ENCODE peak calls at places on chromosome 7, in five cellular contexts. N, F, A, L and C are unnamed samples.

GRCh38 chr7:38229386-38229785 is 44.0 kb downstream of the TARP start:
- DNase-seq in A (no peak), F (peak), N (no peak), L (no peak), C (peak)

GRCh38 chr7:123747620-123748141 is 1.1 kb downstream of the WASL start:
- DNase-seq in A (peak), F (peak), L (peak), N (peak), C (peak)

GRCh38 chr7:127380479-127380878 is 12.0 kb downstream of the ZNF800 start:
- DNase-seq in L (no peak), A (no peak), N (no peak), F (no peak), C (no peak)

GRCh38 chr7:43076189-43076605 is 36.2 kb upstream of the HECW1 start:
- DNase-seq in N (peak), A (no peak), L (no peak), F (peak), C (peak)

GRCh38 chr7:18927134-18927533 is 190.3 kb downstream of the TWIST1 start:
- DNase-seq in A (no peak), N (no peak), F (no peak), L (no peak), C (peak)

GRCh38 chr7:144384555-144385245 is 18.8 kb downstream of the NOBOX start:
- DNase-seq in L (peak), F (peak), N (peak), A (no peak), C (no peak)

GRCh38 chr7:99140813-99141212 is 3.1 kb downstream of the SMURF1 start:
- DNase-seq in L (no peak), F (no peak), A (no peak), N (no peak), C (no peak)

GRCh38 chr7:30572212-30572839 is 22.4 kb upstream of the GARS1 start:
- DNase-seq in F (no peak), A (no peak), L (no peak), N (no peak), C (no peak)

GRCh38 chr7:139737221-139738100 is 40.3 kb downstream of the HIPK2 start:
- DNase-seq in N (no peak), F (peak), L (no peak), A (no peak), C (peak)

DNA sequence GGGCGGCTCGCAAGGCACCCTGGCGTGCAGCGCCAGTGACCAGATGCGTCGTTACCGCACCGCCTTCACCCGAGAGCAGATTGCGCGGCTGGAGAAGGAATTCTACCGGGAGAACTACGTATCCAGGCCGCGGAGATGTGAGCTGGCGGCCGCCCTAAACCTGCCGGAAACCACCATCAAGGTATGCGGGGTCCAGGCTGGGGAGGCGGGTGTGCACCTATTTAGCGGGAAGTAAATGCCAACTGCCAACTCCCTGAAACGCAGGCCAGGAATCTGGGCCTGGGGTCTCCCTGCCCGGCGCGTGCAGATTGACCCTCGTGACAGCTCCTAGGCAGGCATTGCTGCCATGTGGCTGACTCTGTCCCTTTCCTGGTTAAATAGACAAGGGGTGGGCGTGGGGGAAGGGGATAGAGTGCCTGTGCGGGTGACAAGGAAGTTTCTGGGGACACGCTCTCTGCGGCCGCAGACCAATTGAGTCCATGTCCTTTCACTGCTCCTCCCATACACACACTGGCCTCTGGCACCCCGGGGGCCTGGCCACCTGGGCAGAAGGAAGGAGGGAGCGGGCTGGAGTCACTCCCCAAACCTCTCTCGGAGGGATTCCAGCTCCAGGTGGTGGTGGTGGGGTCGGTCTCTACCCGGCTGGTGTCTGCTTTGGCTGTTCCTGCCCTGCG is 2.7 kb downstream of the EVX1 start:
- DNase-seq in F (no peak), N (peak), L (peak), A (no peak), C (no peak)
- H3K18ac ChIP-seq in F (no peak), N (no peak), L (peak), A (peak), C (no peak)

GRCh38 chr7:39985398-39985918 is 35.4 kb downstream of the CDK13 start:
- DNase-seq in F (no peak), L (no peak), N (no peak), A (no peak), C (no peak)
- H3K4ac ChIP-seq in F (no peak), L (no peak), N (no peak), A (no peak), C (no peak)

GRCh38 chr7:137999496-138000080 is 2.3 kb downstream of the CREB3L2 start:
- DNase-seq in A (no peak), F (no peak), N (no peak), L (no peak), C (no peak)
- H3K14ac ChIP-seq in A (no peak), F (no peak), N (no peak), L (no peak), C (peak)

GRCh38 chr7:112071856-112072255 is 134.3 kb downstream of the DOCK4 start:
- DNase-seq in F (no peak), A (no peak), N (no peak), L (no peak), C (peak)

GRCh38 chr7:112068967-112069366 is 137.2 kb downstream of the DOCK4 start:
- DNase-seq in L (no peak), F (no peak), A (no peak), N (no peak), C (no peak)

GRCh38 chr7:112072541-112073245 is 133.5 kb downstream of the DOCK4 start:
- DNase-seq in F (no peak), N (no peak), A (no peak), L (no peak), C (no peak)

GRCh38 chr7:112069879-112070321 is 136.3 kb downstream of the DOCK4 start:
- DNase-seq in A (no peak), F (peak), L (no peak), N (no peak), C (peak)

DNA sequence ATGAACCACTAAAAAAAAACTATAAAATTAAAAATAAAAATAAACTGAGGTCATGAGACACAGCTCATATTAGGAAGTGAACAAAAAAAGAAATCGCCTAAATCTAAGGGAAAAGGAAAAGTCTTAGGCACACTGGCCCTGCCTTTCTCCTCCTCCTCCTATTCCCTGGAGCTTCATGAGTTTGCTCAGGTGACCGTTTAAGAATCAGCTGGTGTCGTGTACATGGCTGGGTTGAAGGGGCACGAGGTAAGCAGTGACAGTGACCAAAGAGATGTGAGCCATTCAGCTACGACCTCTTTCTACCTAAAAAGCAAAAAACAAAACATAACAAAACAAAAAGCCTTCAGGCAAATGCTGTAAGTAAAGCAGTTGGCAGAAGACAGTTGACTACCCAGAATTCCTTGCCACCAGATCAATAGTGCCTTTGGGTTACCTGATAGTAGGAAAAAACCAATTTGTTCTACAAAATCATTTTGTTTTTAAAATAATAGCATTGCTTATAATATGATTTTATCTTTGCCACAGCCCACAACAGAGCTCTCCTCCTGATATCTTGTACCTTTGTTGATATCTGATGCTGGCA is 135.4 kb downstream of the DOCK4 start:
- DNase-seq in L (no peak), N (no peak), F (no peak), A (no peak), C (no peak)
- H3K18ac ChIP-seq in L (no peak), N (no peak), F (no peak), A (no peak), C (no peak)

GRCh38 chr7:78020874-78021249 is 222.3 kb downstream of the PHTF2 start:
- DNase-seq in F (no peak), A (no peak), N (no peak), L (no peak), C (no peak)

GRCh38 chr7:78022165-78022564 is 223.6 kb downstream of the PHTF2 start:
- DNase-seq in F (no peak), A (no peak), L (no peak), N (no peak), C (no peak)

GRCh38 chr7:78020131-78020873 is 221.7 kb downstream of the PHTF2 start:
- DNase-seq in A (peak), L (peak), F (peak), N (no peak), C (peak)

GRCh38 chr7:78024591-78024990 is 226.0 kb downstream of the PHTF2 start:
- DNase-seq in A (no peak), F (no peak), N (no peak), L (no peak), C (no peak)

GRCh38 chr7:78023191-78023590 is 224.6 kb downstream of the PHTF2 start:
- DNase-seq in L (no peak), F (no peak), N (no peak), A (no peak), C (no peak)
- H3K4ac ChIP-seq in L (no peak), F (no peak), N (no peak), A (no peak), C (no peak)

DNA sequence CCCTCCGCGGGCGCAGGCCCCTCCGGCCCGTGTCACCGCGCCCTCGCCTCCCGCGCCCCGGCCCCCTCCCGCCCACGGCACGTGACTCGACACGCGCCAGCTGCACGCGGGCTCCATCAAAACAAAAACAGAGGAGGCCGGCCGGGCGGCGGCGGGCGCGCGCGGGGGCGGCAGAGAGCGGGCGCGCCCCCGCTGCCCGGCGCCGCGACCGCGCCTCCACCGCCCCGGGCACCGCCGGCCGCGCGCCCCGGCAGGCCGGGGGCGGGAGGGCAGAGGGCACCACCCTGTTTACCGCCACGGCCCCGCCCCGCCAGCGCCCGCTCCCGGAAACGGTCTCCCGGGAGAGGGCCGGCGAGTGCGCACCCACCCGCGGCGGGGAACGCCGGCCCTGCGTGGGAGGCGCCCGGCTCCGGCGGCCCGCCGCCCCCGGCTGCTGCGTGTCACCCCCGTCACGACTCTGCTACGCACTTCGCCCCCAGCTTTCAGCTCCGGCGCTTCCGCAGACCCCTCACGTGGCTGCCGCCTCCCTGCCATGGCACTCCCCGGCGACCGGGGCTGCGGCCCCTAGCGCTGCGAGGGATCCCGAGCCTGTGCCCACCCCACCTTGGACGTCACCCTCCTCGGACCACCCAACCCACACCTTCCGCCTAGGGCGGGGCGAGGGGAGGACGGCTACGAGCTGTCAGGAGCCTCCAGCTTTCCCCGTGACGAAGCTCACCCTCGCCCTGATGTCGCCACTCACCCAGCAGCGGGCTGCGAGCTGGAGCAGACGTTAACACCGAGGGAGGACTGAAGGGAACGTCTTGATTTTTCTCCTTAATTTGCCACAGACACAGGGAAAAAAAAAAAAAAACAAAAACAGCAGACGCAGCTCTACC is 221.6 kb upstream of the MKLN1 start:
- DNase-seq in A (peak), L (peak), F (peak), N (peak), C (peak)
- H3K14ac ChIP-seq in A (peak), L (no peak), F (no peak), N (no peak), C (peak)

GRCh38 chr7:122339145-122339904 is 34.8 kb upstream of the FEZF1 start:
- DNase-seq in F (no peak), L (no peak), N (no peak), A (no peak), C (no peak)

GRCh38 chr7:122340427-122340826 is 35.9 kb upstream of the FEZF1 start:
- DNase-seq in A (no peak), N (no peak), L (no peak), F (no peak), C (no peak)

GRCh38 chr7:122337011-122337410 is 32.5 kb upstream of the FEZF1 start:
- DNase-seq in A (no peak), L (no peak), N (no peak), F (no peak), C (no peak)
- H3K18ac ChIP-seq in A (no peak), L (no peak), N (no peak), F (no peak), C (no peak)

GRCh38 chr7:36396150-36396549 is 6.5 kb downstream of the ANLN start:
- DNase-seq in N (no peak), A (no peak), L (no peak), F (peak), C (peak)

GRCh38 chr7:36400023-36400422 is 10.4 kb downstream of the ANLN start:
- DNase-seq in N (no peak), L (no peak), A (no peak), F (no peak), C (peak)

GRCh38 chr7:36393826-36394225 is 4.2 kb downstream of the ANLN start:
- DNase-seq in A (no peak), N (no peak), L (no peak), F (peak), C (no peak)

GRCh38 chr7:36391436-36392198 is 2.0 kb downstream of the ANLN start:
- DNase-seq in N (no peak), L (no peak), A (no peak), F (peak), C (peak)

GRCh38 chr7:36395171-36395894 is 5.7 kb downstream of the ANLN start:
- DNase-seq in L (no peak), F (no peak), A (no peak), N (no peak), C (no peak)
- H3K4ac ChIP-seq in L (no peak), F (peak), A (no peak), N (no peak), C (peak)

GRCh38 chr7:73582664-73583202 is 4.4 kb upstream of the TBL2 start:
- DNase-seq in F (no peak), A (no peak), N (no peak), L (no peak), C (no peak)

GRCh38 chr7:73577627-73578341 is 595 bp downstream of the TBL2 start:
- DNase-seq in N (no peak), L (no peak), F (peak), A (no peak), C (no peak)

GRCh38 chr7:73573791-73574190 is 4.6 kb downstream of the TBL2 start:
- DNase-seq in A (no peak), F (no peak), L (no peak), N (no peak), C (no peak)

GRCh38 chr7:73573276-73573675 is 5.1 kb downstream of the TBL2 start:
- DNase-seq in N (no peak), A (no peak), F (no peak), L (no peak), C (no peak)

GRCh38 chr7:73578342-73579124 is at the start of gene TBL2:
- DNase-seq in N (peak), F (peak), A (peak), L (peak), C (peak)
- H3K14ac ChIP-seq in N (peak), F (no peak), A (peak), L (no peak), C (peak)